ENCODE peak calls at places on chromosomes 6 and 20, in six cellular contexts. One of them, this sample, is unnamed.
A peak's percentile ranks its signal among the peaks of the same experiment; 100 is the strongest.

GRCh38 chr6:52620055-52620905 is 43.4 kb upstream of the TRAM2 start:
- DNase-seq in AG09309: no peak
- DNase-seq in fibroblast of lung: no peak
- DNase-seq in bronchial epithelial cell: no peak
- DNase-seq in osteoblast: no peak
- DNase-seq in neuronal stem cell: no peak
- DNase-seq in this sample: no peak

GRCh38 chr6:149014631-149015171 is 267.9 kb downstream of the UST start:
- DNase-seq in AG09309: no peak
- DNase-seq in fibroblast of lung: peak; percentile 55
- DNase-seq in bronchial epithelial cell: no peak
- DNase-seq in osteoblast: peak; percentile 29
- DNase-seq in neuronal stem cell: no peak
- DNase-seq in this sample: no peak

GRCh38 chr6:75526502-75527127 is 33.0 kb upstream of the FILIP1 start:
- DNase-seq in AG09309: peak; percentile 57
- DNase-seq in fibroblast of lung: peak; percentile 55
- DNase-seq in bronchial epithelial cell: peak; percentile 70
- DNase-seq in osteoblast: no peak
- DNase-seq in neuronal stem cell: peak; percentile 61
- DNase-seq in this sample: peak; percentile 65

GRCh38 chr6:33014841-33015634 is 5.6 kb upstream of the HLA-DOA start:
- DNase-seq in AG09309: peak; percentile 63
- DNase-seq in fibroblast of lung: peak; percentile 66
- DNase-seq in bronchial epithelial cell: peak; percentile 78
- DNase-seq in osteoblast: peak; percentile 80
- DNase-seq in neuronal stem cell: peak; percentile 80
- DNase-seq in this sample: peak; percentile 94

GRCh38 chr6:35177139-35177538 is 36.0 kb upstream of the TCP11 start:
- DNase-seq in AG09309: no peak
- DNase-seq in fibroblast of lung: no peak
- DNase-seq in bronchial epithelial cell: no peak
- DNase-seq in osteoblast: no peak
- DNase-seq in neuronal stem cell: no peak
- DNase-seq in this sample: no peak

GRCh38 chr20:57653910-57654309 is 33.7 kb upstream of the ZBP1 start:
- DNase-seq in AG09309: no peak
- DNase-seq in fibroblast of lung: no peak
- DNase-seq in bronchial epithelial cell: no peak
- DNase-seq in osteoblast: peak; percentile 62
- DNase-seq in neuronal stem cell: no peak
- DNase-seq in this sample: no peak

GRCh38 chr6:14748679-14749078 is 497.2 kb upstream of the JARID2 start:
- DNase-seq in AG09309: no peak
- DNase-seq in fibroblast of lung: no peak
- DNase-seq in bronchial epithelial cell: no peak
- DNase-seq in osteoblast: no peak
- DNase-seq in neuronal stem cell: no peak
- DNase-seq in this sample: no peak

GRCh38 chr6:79062708-79063107 is 15.3 kb downstream of the PHIP start:
- DNase-seq in AG09309: no peak
- DNase-seq in fibroblast of lung: no peak
- DNase-seq in bronchial epithelial cell: no peak
- DNase-seq in osteoblast: no peak
- DNase-seq in neuronal stem cell: no peak
- DNase-seq in this sample: peak; percentile 58

GRCh38 chr6:13703496-13703895 is 8.1 kb downstream of the RANBP9 start:
- DNase-seq in AG09309: no peak
- DNase-seq in fibroblast of lung: no peak
- DNase-seq in bronchial epithelial cell: no peak
- DNase-seq in osteoblast: no peak
- DNase-seq in neuronal stem cell: no peak
- DNase-seq in this sample: no peak

GRCh38 chr6:141426400-141426980 is 706.2 kb upstream of the GJE1 start:
- DNase-seq in AG09309: peak; percentile 11
- DNase-seq in fibroblast of lung: peak; percentile 61
- DNase-seq in bronchial epithelial cell: no peak
- DNase-seq in osteoblast: peak; percentile 23
- DNase-seq in neuronal stem cell: no peak
- DNase-seq in this sample: no peak

GRCh38 chr20:57220187-57221165 is 46.0 kb downstream of the BMP7 start:
- DNase-seq in AG09309: peak; percentile 1
- DNase-seq in fibroblast of lung: no peak
- DNase-seq in bronchial epithelial cell: no peak
- DNase-seq in osteoblast: peak; percentile 58
- DNase-seq in neuronal stem cell: no peak
- DNase-seq in this sample: no peak

GRCh38 chr20:699811-700338 is 24.3 kb upstream of the SCRT2 start:
- DNase-seq in AG09309: no peak
- DNase-seq in fibroblast of lung: no peak
- DNase-seq in bronchial epithelial cell: no peak
- DNase-seq in osteoblast: peak; percentile 32
- DNase-seq in neuronal stem cell: no peak
- DNase-seq in this sample: peak; percentile 97

GRCh38 chr6:149127212-149127611 is 190.3 kb upstream of the TAB2 start:
- DNase-seq in AG09309: no peak
- DNase-seq in fibroblast of lung: peak; percentile 81
- DNase-seq in bronchial epithelial cell: peak; percentile 40
- DNase-seq in osteoblast: no peak
- DNase-seq in neuronal stem cell: no peak
- DNase-seq in this sample: no peak

GRCh38 chr6:345747-346388 is 45.7 kb upstream of the IRF4 start:
- DNase-seq in AG09309: no peak
- DNase-seq in fibroblast of lung: peak; percentile 67
- DNase-seq in bronchial epithelial cell: no peak
- DNase-seq in osteoblast: no peak
- DNase-seq in neuronal stem cell: no peak
- DNase-seq in this sample: peak; percentile 53

GRCh38 chr20:36887779-36888133 is 11.8 kb downstream of the TLDC2 start:
- DNase-seq in AG09309: no peak
- DNase-seq in fibroblast of lung: no peak
- DNase-seq in bronchial epithelial cell: no peak
- DNase-seq in osteoblast: peak; percentile 15
- DNase-seq in neuronal stem cell: no peak
- DNase-seq in this sample: no peak

GRCh38 chr6:110198561-110198960 is 18.3 kb downstream of the CDC40 start:
- DNase-seq in AG09309: no peak
- DNase-seq in fibroblast of lung: no peak
- DNase-seq in bronchial epithelial cell: no peak
- DNase-seq in osteoblast: no peak
- DNase-seq in neuronal stem cell: no peak
- DNase-seq in this sample: no peak

GRCh38 chr6:12203001-12203400 is 87.2 kb upstream of the EDN1 start:
- DNase-seq in AG09309: no peak
- DNase-seq in fibroblast of lung: peak; percentile 84
- DNase-seq in bronchial epithelial cell: no peak
- DNase-seq in osteoblast: no peak
- DNase-seq in neuronal stem cell: no peak
- DNase-seq in this sample: no peak

GRCh38 chr6:107820571-107821261 is 3.4 kb downstream of the SCML4 start:
- DNase-seq in AG09309: no peak
- DNase-seq in fibroblast of lung: peak; percentile 27
- DNase-seq in bronchial epithelial cell: peak; percentile 33
- DNase-seq in osteoblast: no peak
- DNase-seq in neuronal stem cell: no peak
- DNase-seq in this sample: peak; percentile 45

GRCh38 chr20:24620937-24621519 is 151.6 kb downstream of the SYNDIG1 start:
- DNase-seq in AG09309: no peak
- DNase-seq in fibroblast of lung: no peak
- DNase-seq in bronchial epithelial cell: no peak
- DNase-seq in osteoblast: no peak
- DNase-seq in neuronal stem cell: no peak
- DNase-seq in this sample: no peak

GRCh38 chr6:33621396-33622388 is 570 bp downstream of the ITPR3 start:
- DNase-seq in AG09309: no peak
- DNase-seq in fibroblast of lung: no peak
- DNase-seq in bronchial epithelial cell: peak; percentile 33
- DNase-seq in osteoblast: peak; percentile 94
- DNase-seq in neuronal stem cell: no peak
- DNase-seq in this sample: peak; percentile 52

GRCh38 chr6:108837236-108837971 is 10.8 kb upstream of the ARMC2 start:
- DNase-seq in AG09309: no peak
- DNase-seq in fibroblast of lung: peak; percentile 27
- DNase-seq in bronchial epithelial cell: no peak
- DNase-seq in osteoblast: no peak
- DNase-seq in neuronal stem cell: no peak
- DNase-seq in this sample: no peak

GRCh38 chr20:17622851-17623508 is 53.1 kb downstream of the DSTN start:
- DNase-seq in AG09309: no peak
- DNase-seq in fibroblast of lung: no peak
- DNase-seq in bronchial epithelial cell: no peak
- DNase-seq in osteoblast: peak; percentile 77
- DNase-seq in neuronal stem cell: no peak
- DNase-seq in this sample: no peak

GRCh38 chr6:93418448-93419303 is 683 bp downstream of the EPHA7 start:
- DNase-seq in AG09309: no peak
- DNase-seq in fibroblast of lung: peak; percentile 51
- DNase-seq in bronchial epithelial cell: peak; percentile 15
- DNase-seq in osteoblast: peak; percentile 53
- DNase-seq in neuronal stem cell: peak; percentile 78
- DNase-seq in this sample: peak; percentile 55

GRCh38 chr6:152318278-152318677 is 318.9 kb downstream of the SYNE1 start:
- DNase-seq in AG09309: no peak
- DNase-seq in fibroblast of lung: no peak
- DNase-seq in bronchial epithelial cell: peak; percentile 63
- DNase-seq in osteoblast: no peak
- DNase-seq in neuronal stem cell: no peak
- DNase-seq in this sample: no peak

GRCh38 chr20:1707588-1708449 is 50.2 kb upstream of the SIRPG start:
- DNase-seq in AG09309: no peak
- DNase-seq in fibroblast of lung: no peak
- DNase-seq in bronchial epithelial cell: no peak
- DNase-seq in osteoblast: no peak
- DNase-seq in neuronal stem cell: no peak
- DNase-seq in this sample: no peak

GRCh38 chr6:15317934-15318902 is 72.3 kb downstream of the JARID2 start:
- DNase-seq in AG09309: no peak
- DNase-seq in fibroblast of lung: peak; percentile 53
- DNase-seq in bronchial epithelial cell: no peak
- DNase-seq in osteoblast: peak; percentile 30
- DNase-seq in neuronal stem cell: peak; percentile 51
- DNase-seq in this sample: no peak